ENCODE peak calls at places on chromosomes 12 and 14, in seven cellular contexts. A is HCT116, T is lung, E is RWPE1, X is suprapubic skin, Z is heart left ventricle, F is tibial artery. V is an unnamed sample.

GRCh38 chr12:6641131-6641530 is 5.4 kb upstream of the LPAR5 start:
- DNase-seq in Z (no peak), X (no peak), E (no peak), A (no peak), F (no peak), T (no peak), V (no peak)

GRCh38 chr12:132270969-132271754 is 58.2 kb downstream of the GALNT9 start:
- DNase-seq in F (no peak), T (no peak), X (no peak), E (no peak), Z (no peak), A (no peak), V (no peak)

GRCh38 chr14:65849096-65849495 is 436.6 kb downstream of the FUT8 start:
- DNase-seq in E (no peak), Z (no peak), T (no peak), A (no peak), X (no peak), F (no peak), V (no peak)

GRCh38 chr12:101854747-101855146 is 22.6 kb upstream of the DRAM1 start:
- DNase-seq in T (no peak), Z (no peak), F (no peak), A (no peak), X (no peak), E (no peak), V (no peak)

GRCh38 chr12:49017764-49018281 is 753 bp downstream of the PRKAG1 start:
- DNase-seq in F (no peak), X (no peak), E (no peak), T (no peak), Z (peak; percentile 79), A (no peak), V (no peak)

GRCh38 chr12:51377099-51377984 is 13.9 kb downstream of the GALNT6 start:
- DNase-seq in F (no peak), A (no peak), Z (no peak), X (no peak), T (no peak), E (no peak), V (no peak)

GRCh38 chr14:88322505-88323085 is 474 bp downstream of the KCNK10 start:
- DNase-seq in Z (no peak), T (no peak), E (no peak), X (no peak), A (no peak), F (no peak), V (no peak)

GRCh38 chr12:122062832-122063690 is 15.5 kb upstream of the MLXIP start:
- DNase-seq in T (no peak), Z (peak; percentile 68), A (peak; percentile 53), F (peak; percentile 68), E (peak; percentile 74), X (no peak), V (peak; percentile 89)

GRCh38 chr12:45435945-45436710 is 220.2 kb downstream of the ANO6 start:
- DNase-seq in F (no peak), E (no peak), Z (no peak), X (no peak), T (no peak), A (no peak), V (no peak)

GRCh38 chr12:12954361-12954760 is 2.4 kb upstream of the GPRC5D start:
- DNase-seq in A (no peak), T (no peak), F (no peak), Z (no peak), X (no peak), E (no peak), V (no peak)

GRCh38 chr14:99909500-99910064 is 116.4 kb downstream of the EML1 start:
- DNase-seq in F (no peak), E (no peak), A (no peak), X (no peak), Z (no peak), T (no peak), V (no peak)

GRCh38 chr12:4943067-4943937 is 33.6 kb downstream of the KCNA1 start:
- DNase-seq in A (no peak), X (no peak), Z (no peak), F (no peak), E (no peak), T (no peak), V (no peak)

GRCh38 chr14:103517626-103518415 is 4.8 kb downstream of the CKB start:
- DNase-seq in X (no peak), T (no peak), Z (no peak), E (no peak), A (no peak), F (no peak), V (peak; percentile 70)

GRCh38 chr12:21659383-21659782 is 1.7 kb upstream of the LDHB start:
- DNase-seq in E (no peak), F (no peak), A (peak; percentile 12), X (no peak), Z (no peak), T (no peak), V (no peak)

GRCh38 chr14:91509083-91509877 is 830 bp downstream of the PPP4R3A start:
- DNase-seq in T (peak; percentile 41), A (no peak), E (peak; percentile 26), F (no peak), Z (peak; percentile 50), X (no peak), V (peak; percentile 74)

GRCh38 chr14:99037777-99038176 is 234.2 kb downstream of the BCL11B start:
- DNase-seq in X (no peak), E (no peak), A (no peak), Z (no peak), T (no peak), F (no peak), V (no peak)

GRCh38 chr14:41476526-41476925 is 130.2 kb upstream of the LRFN5 start:
- DNase-seq in F (no peak), T (no peak), A (no peak), E (no peak), Z (no peak), X (no peak), V (no peak)

GRCh38 chr14:33057585-33057984 is 118.9 kb downstream of the NPAS3 start:
- DNase-seq in E (no peak), F (no peak), T (no peak), Z (no peak), A (no peak), X (no peak), V (no peak)

GRCh38 chr14:93029417-93029816 is 86.3 kb downstream of the ITPK1 start:
- DNase-seq in E (no peak), X (no peak), Z (no peak), T (no peak), F (no peak), A (no peak), V (no peak)

GRCh38 chr12:10210225-10210624 is 2.5 kb upstream of the GABARAPL1 start:
- DNase-seq in T (no peak), F (no peak), A (no peak), X (no peak), E (no peak), Z (no peak), V (no peak)
- H3K27ac ChIP-seq in T (no peak overlapping the region), F (no peak overlapping the region), A (no peak overlapping the region), X (no peak overlapping the region), E (no peak overlapping the region), Z (no peak overlapping the region), V (no peak overlapping the region)

DNA sequence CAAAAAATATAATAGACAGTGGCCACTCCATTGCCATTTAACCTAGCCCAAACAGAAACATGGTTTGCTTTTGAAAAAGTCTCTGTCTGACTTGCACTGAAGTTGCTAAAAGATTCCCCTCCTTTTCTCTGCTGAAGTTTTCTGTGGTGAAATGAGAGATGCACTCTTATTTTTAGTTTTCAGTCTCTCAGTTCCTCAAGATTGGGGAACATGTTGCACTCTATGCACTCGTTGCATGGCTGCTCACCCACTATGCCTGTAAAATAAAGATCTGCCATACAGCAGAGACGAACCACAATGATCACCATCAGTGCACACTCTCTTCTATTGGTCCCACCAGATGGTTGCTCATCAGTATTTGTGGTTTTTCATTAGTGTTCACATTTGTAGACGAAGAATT is 13.1 kb upstream of the DAAM1 start:
- DNase-seq in F (no peak), T (no peak), E (no peak), A (no peak), Z (no peak), X (no peak), V (no peak)
- TF ChIP-seq CTCF in F (no peak), T (no peak), E (no peak), A (no peak), Z (no peak), X (no peak), V (no peak)

GRCh38 chr14:105072892-105073719 is 7.9 kb upstream of the GPR132 start:
- DNase-seq in Z (no peak), T (no peak), F (no peak), A (no peak), E (no peak), X (no peak), V (peak; percentile 71)

GRCh38 chr14:105073720-105074600 is 8.7 kb upstream of the GPR132 start:
- DNase-seq in A (no peak), Z (no peak), E (no peak), X (peak; percentile 76), T (no peak), F (no peak), V (peak; percentile 75)

GRCh38 chr14:105075364-105076295 is 10.4 kb upstream of the GPR132 start:
- DNase-seq in X (no peak), A (no peak), F (no peak), Z (peak; percentile 56), T (no peak), E (no peak), V (no peak)

GRCh38 chr14:105076296-105076804 is 11.1 kb upstream of the GPR132 start:
- DNase-seq in A (no peak), T (no peak), X (no peak), Z (no peak), F (no peak), E (no peak), V (peak; percentile 74)

DNA sequence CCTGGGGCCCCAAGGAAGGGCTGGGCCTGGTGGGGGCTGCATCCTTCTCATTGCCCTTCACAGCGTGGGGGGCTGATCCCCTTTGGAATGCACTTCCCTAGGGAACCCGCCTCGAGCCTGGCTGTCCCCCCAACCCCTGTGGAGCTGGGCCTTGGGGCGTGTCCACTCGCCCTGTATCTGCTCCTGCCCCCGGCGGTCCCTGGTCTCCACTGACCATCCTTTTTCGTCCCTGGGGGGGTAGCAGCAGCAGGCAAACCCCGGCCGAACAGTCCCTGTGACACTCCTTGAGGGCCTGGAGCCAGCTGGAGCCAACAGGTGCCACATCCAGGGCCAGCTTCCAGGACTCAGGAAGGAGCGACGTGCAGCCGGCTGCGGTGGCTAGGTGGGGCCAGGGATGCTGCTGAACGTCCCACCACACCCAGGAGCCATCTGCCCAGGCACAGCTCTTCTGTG is 9.4 kb upstream of the GPR132 start:
- DNase-seq in X (peak; percentile 78), T (no peak), A (no peak), E (no peak), F (no peak), Z (no peak), V (peak; percentile 69)
- H3K27ac ChIP-seq in X (no peak overlapping the region), T (no peak overlapping the region), A (no peak overlapping the region), E (peak overlapping the region; percentile 82), F (no peak overlapping the region), Z (no peak overlapping the region), V (no peak overlapping the region)

DNA sequence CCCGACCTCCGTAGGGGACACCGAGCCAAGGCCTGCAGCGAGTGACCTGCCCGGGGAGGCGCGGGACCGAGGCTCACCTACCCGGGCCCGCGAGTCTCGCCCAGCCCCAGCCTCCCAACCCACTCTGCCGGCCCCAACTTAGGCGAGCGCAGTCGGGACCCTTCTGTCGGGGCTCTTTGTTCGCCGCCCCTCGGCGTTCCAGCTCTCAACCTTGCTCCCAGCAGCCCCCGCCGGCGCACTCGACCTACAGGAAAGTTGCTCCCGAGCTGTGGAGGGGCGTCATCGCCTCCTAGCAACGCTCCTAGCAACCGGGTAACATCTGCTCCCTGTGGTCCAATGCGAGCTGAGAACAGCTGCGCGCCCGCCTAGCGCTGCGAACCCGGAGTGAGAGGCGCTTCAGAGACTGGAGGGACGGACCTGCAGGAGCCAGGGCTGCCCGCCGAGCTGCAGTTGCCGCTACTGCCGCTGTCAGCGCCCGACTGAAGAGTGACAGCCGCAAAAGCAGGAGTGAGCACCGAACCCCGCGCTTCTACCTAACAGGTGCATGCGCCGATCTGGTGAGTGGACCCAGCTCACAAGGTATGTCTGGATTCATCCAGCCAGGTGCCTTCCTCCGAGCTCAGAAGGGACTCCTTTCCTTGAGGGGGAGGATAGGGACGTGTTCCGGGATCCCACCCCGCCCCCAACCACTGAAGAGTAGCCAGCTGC is 354.9 kb downstream of the SNAPC1 start:
- DNase-seq in X (peak; percentile 79), Z (peak; percentile 65), E (peak; percentile 8), T (peak; percentile 53), F (peak; percentile 24), A (no peak), V (peak; percentile 76)
- TF ChIP-seq CTCF in X (no peak), Z (no peak), E (no peak), T (no peak), F (peak; percentile 23), A (no peak), V (peak; percentile 43)

V was measured in RWPE2.